ENCODE peak calls at places on chromosomes 7 and 10, in six cellular contexts. One of them, this sample, is unnamed.

GRCh38 chr7:47783456-47784240 is 164.6 kb downstream of the PKD1L1 start:
- DNase-seq in heart right ventricle: no peak
- DNase-seq in GM23338: no peak
- DNase-seq in psoas muscle: no peak
- DNase-seq in GM23248: peak
- DNase-seq in CD8-positive, alpha-beta T cell: no peak
- DNase-seq in this sample: peak

GRCh38 chr10:111084346-111085255 is 7.8 kb downstream of the ADRA2A start:
- DNase-seq in heart right ventricle: no peak
- DNase-seq in GM23338: no peak
- DNase-seq in psoas muscle: no peak
- DNase-seq in GM23248: peak
- DNase-seq in CD8-positive, alpha-beta T cell: no peak
- DNase-seq in this sample: no peak

GRCh38 chr10:91144961-91145360 is 75.5 kb upstream of the PCGF5 start:
- DNase-seq in heart right ventricle: no peak
- DNase-seq in GM23338: no peak
- DNase-seq in psoas muscle: no peak
- DNase-seq in GM23248: peak
- DNase-seq in CD8-positive, alpha-beta T cell: no peak
- DNase-seq in this sample: peak

GRCh38 chr10:63042256-63042655 is 90.9 kb upstream of the NRBF2 start:
- DNase-seq in heart right ventricle: no peak
- DNase-seq in GM23338: no peak
- DNase-seq in psoas muscle: no peak
- DNase-seq in GM23248: no peak
- DNase-seq in CD8-positive, alpha-beta T cell: no peak
- DNase-seq in this sample: no peak

GRCh38 chr7:142770720-142771352 is at the start of gene PRSS2:
- DNase-seq in heart right ventricle: no peak
- DNase-seq in GM23338: no peak
- DNase-seq in psoas muscle: no peak
- DNase-seq in GM23248: no peak
- DNase-seq in CD8-positive, alpha-beta T cell: no peak
- DNase-seq in this sample: no peak

GRCh38 chr7:105205592-105206211 is 183.0 kb downstream of the SRPK2 start:
- DNase-seq in heart right ventricle: no peak
- DNase-seq in GM23338: no peak
- DNase-seq in psoas muscle: no peak
- DNase-seq in GM23248: no peak
- DNase-seq in CD8-positive, alpha-beta T cell: no peak
- DNase-seq in this sample: no peak

GRCh38 chr7:117750612-117751563 is 122.4 kb downstream of the CTTNBP2 start:
- DNase-seq in heart right ventricle: no peak
- DNase-seq in GM23338: peak
- DNase-seq in psoas muscle: no peak
- DNase-seq in GM23248: peak
- DNase-seq in CD8-positive, alpha-beta T cell: no peak
- DNase-seq in this sample: peak

GRCh38 chr7:130899638-130900401 is 165.8 kb upstream of the KLF14 start:
- DNase-seq in heart right ventricle: no peak
- DNase-seq in GM23338: no peak
- DNase-seq in psoas muscle: no peak
- DNase-seq in GM23248: peak
- DNase-seq in CD8-positive, alpha-beta T cell: no peak
- DNase-seq in this sample: no peak

GRCh38 chr10:665579-666091 is 23.8 kb downstream of the DIP2C start:
- DNase-seq in heart right ventricle: peak
- DNase-seq in GM23338: no peak
- DNase-seq in psoas muscle: peak
- DNase-seq in GM23248: no peak
- DNase-seq in CD8-positive, alpha-beta T cell: no peak
- DNase-seq in this sample: peak

GRCh38 chr7:55065079-55065478 is 46.3 kb downstream of the EGFR start:
- DNase-seq in heart right ventricle: no peak
- DNase-seq in GM23338: no peak
- DNase-seq in psoas muscle: peak
- DNase-seq in GM23248: peak
- DNase-seq in CD8-positive, alpha-beta T cell: no peak
- DNase-seq in this sample: peak

GRCh38 chr7:89549768-89550167 is 604.5 kb upstream of the STEAP1 start:
- DNase-seq in heart right ventricle: no peak
- DNase-seq in GM23338: no peak
- DNase-seq in psoas muscle: no peak
- DNase-seq in GM23248: no peak
- DNase-seq in CD8-positive, alpha-beta T cell: no peak
- DNase-seq in this sample: no peak

GRCh38 chr10:125096371-125096770 is 64.0 kb downstream of the CTBP2 start:
- DNase-seq in heart right ventricle: no peak
- DNase-seq in GM23338: no peak
- DNase-seq in psoas muscle: no peak
- DNase-seq in GM23248: no peak
- DNase-seq in CD8-positive, alpha-beta T cell: no peak
- DNase-seq in this sample: no peak

GRCh38 chr7:96720843-96721242 is 11.2 kb upstream of the SEM1 start:
- DNase-seq in heart right ventricle: no peak
- DNase-seq in GM23338: no peak
- DNase-seq in psoas muscle: no peak
- DNase-seq in GM23248: no peak
- DNase-seq in CD8-positive, alpha-beta T cell: no peak
- DNase-seq in this sample: peak

GRCh38 chr10:71486465-71487114 is 89.9 kb downstream of the CDH23 start:
- DNase-seq in heart right ventricle: no peak
- DNase-seq in GM23338: peak
- DNase-seq in psoas muscle: no peak
- DNase-seq in GM23248: peak
- DNase-seq in CD8-positive, alpha-beta T cell: no peak
- DNase-seq in this sample: peak

GRCh38 chr10:76035010-76035727 is 603.7 kb downstream of the LRMDA start:
- DNase-seq in heart right ventricle: no peak
- DNase-seq in GM23338: no peak
- DNase-seq in psoas muscle: no peak
- DNase-seq in GM23248: no peak
- DNase-seq in CD8-positive, alpha-beta T cell: no peak
- DNase-seq in this sample: no peak

GRCh38 chr10:118459642-118460193 is 117.6 kb upstream of the FAM204A start:
- DNase-seq in heart right ventricle: peak
- DNase-seq in GM23338: peak
- DNase-seq in psoas muscle: peak
- DNase-seq in GM23248: peak
- DNase-seq in CD8-positive, alpha-beta T cell: peak
- DNase-seq in this sample: peak

GRCh38 chr7:135775230-135775629 is 26.6 kb upstream of the FAM180A start:
- DNase-seq in heart right ventricle: no peak
- DNase-seq in GM23338: no peak
- DNase-seq in psoas muscle: no peak
- DNase-seq in GM23248: no peak
- DNase-seq in CD8-positive, alpha-beta T cell: no peak
- DNase-seq in this sample: no peak

GRCh38 chr7:114409750-114410149 is 4.9 kb upstream of the FOXP2 start:
- DNase-seq in heart right ventricle: no peak
- DNase-seq in GM23338: no peak
- DNase-seq in psoas muscle: no peak
- DNase-seq in GM23248: peak
- DNase-seq in CD8-positive, alpha-beta T cell: no peak
- DNase-seq in this sample: peak

GRCh38 chr7:85682819-85683218 is 496.0 kb upstream of the SEMA3D start:
- DNase-seq in heart right ventricle: no peak
- DNase-seq in GM23338: no peak
- DNase-seq in psoas muscle: no peak
- DNase-seq in GM23248: peak
- DNase-seq in CD8-positive, alpha-beta T cell: no peak
- DNase-seq in this sample: peak

GRCh38 chr10:78171633-78172032 is 138.0 kb downstream of the RPS24 start:
- DNase-seq in heart right ventricle: no peak
- DNase-seq in GM23338: peak
- DNase-seq in psoas muscle: no peak
- DNase-seq in GM23248: no peak
- DNase-seq in CD8-positive, alpha-beta T cell: no peak
- DNase-seq in this sample: no peak

GRCh38 chr7:147196476-147196875 is 1079.9 kb downstream of the CNTNAP2 start:
- DNase-seq in heart right ventricle: no peak
- DNase-seq in GM23338: no peak
- DNase-seq in psoas muscle: no peak
- DNase-seq in GM23248: no peak
- DNase-seq in CD8-positive, alpha-beta T cell: no peak
- DNase-seq in this sample: no peak

GRCh38 chr10:92894081-92894480 is 45.8 kb downstream of the EXOC6 start:
- DNase-seq in heart right ventricle: no peak
- DNase-seq in GM23338: no peak
- DNase-seq in psoas muscle: no peak
- DNase-seq in GM23248: no peak
- DNase-seq in CD8-positive, alpha-beta T cell: no peak
- DNase-seq in this sample: no peak

GRCh38 chr10:20622522-20623270 is 274.4 kb downstream of the NEBL start:
- DNase-seq in heart right ventricle: no peak
- DNase-seq in GM23338: no peak
- DNase-seq in psoas muscle: no peak
- DNase-seq in GM23248: peak
- DNase-seq in CD8-positive, alpha-beta T cell: no peak
- DNase-seq in this sample: peak

GRCh38 chr7:66847879-66848810 is 72.9 kb upstream of the TMEM248 start:
- DNase-seq in heart right ventricle: no peak
- DNase-seq in GM23338: peak
- DNase-seq in psoas muscle: no peak
- DNase-seq in GM23248: peak
- DNase-seq in CD8-positive, alpha-beta T cell: no peak
- DNase-seq in this sample: peak

GRCh38 chr10:56604624-56605023 is 243.6 kb upstream of the ZWINT start:
- DNase-seq in heart right ventricle: no peak
- DNase-seq in GM23338: no peak
- DNase-seq in psoas muscle: no peak
- DNase-seq in GM23248: no peak
- DNase-seq in CD8-positive, alpha-beta T cell: no peak
- DNase-seq in this sample: no peak

GRCh38 chr10:60281792-60282353 is 107.8 kb downstream of the ANK3 start:
- DNase-seq in heart right ventricle: no peak
- DNase-seq in GM23338: no peak
- DNase-seq in psoas muscle: no peak
- DNase-seq in GM23248: no peak
- DNase-seq in CD8-positive, alpha-beta T cell: no peak
- DNase-seq in this sample: peak

GRCh38 chr10:71201921-71202713 is 10.3 kb upstream of the UNC5B start:
- DNase-seq in heart right ventricle: no peak
- DNase-seq in GM23338: no peak
- DNase-seq in psoas muscle: no peak
- DNase-seq in GM23248: no peak
- DNase-seq in CD8-positive, alpha-beta T cell: no peak
- DNase-seq in this sample: no peak

GRCh38 chr7:107041097-107041496 is 3.4 kb upstream of the PRKAR2B start:
- DNase-seq in heart right ventricle: no peak
- DNase-seq in GM23338: no peak
- DNase-seq in psoas muscle: no peak
- DNase-seq in GM23248: no peak
- DNase-seq in CD8-positive, alpha-beta T cell: no peak
- DNase-seq in this sample: no peak
- H3K4me3 ChIP-seq in heart right ventricle: no peak
- H3K4me3 ChIP-seq in GM23338: no peak
- H3K4me3 ChIP-seq in psoas muscle: no peak
- H3K4me3 ChIP-seq in GM23248: no peak
- H3K4me3 ChIP-seq in CD8-positive, alpha-beta T cell: no peak
- H3K4me3 ChIP-seq in this sample: no peak

DNA sequence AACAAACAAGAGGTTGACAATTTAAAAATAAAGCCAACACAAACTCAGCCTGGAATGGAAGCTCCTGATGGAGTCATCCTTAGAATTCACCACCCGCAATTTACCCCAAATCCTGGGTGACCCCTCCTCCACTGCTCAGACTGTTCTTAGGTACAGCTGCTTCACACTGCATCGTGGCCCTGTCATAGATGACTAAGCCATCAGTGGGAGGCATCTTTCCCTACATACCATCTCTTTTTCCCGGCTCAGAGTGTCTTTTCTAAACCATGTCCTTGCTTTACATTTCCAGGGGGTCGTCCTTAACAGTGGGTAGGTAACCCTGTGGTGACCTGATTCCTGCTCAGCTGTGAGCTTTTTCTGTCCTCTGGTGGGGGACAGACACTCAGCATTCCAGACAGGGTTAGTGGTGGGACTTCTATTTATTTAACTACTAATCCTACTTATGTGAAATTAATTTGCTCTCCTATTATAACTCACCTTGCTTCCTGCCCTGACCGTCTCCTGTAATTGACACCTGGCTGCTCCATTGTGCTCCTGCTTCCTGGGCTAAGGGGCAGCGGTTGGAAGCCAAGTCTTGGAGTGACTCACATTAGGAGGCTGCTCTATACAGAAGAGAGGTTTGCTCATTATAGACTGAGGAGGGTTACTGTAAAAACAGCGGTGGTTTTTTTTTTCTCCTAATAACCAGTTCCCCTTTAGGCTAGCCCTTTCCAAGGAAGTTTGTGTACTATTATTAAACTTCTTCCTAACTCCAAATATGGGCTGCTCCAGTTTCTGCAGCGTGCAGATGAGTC is 40.6 kb downstream of the PYROXD2 start:
- DNase-seq in heart right ventricle: no peak
- DNase-seq in GM23338: no peak
- DNase-seq in psoas muscle: no peak
- DNase-seq in GM23248: peak
- DNase-seq in CD8-positive, alpha-beta T cell: no peak
- DNase-seq in this sample: peak
- H3K4me3 ChIP-seq in heart right ventricle: no peak
- H3K4me3 ChIP-seq in GM23338: no peak
- H3K4me3 ChIP-seq in psoas muscle: no peak
- H3K4me3 ChIP-seq in GM23248: peak
- H3K4me3 ChIP-seq in CD8-positive, alpha-beta T cell: no peak
- H3K4me3 ChIP-seq in this sample: no peak

DNA sequence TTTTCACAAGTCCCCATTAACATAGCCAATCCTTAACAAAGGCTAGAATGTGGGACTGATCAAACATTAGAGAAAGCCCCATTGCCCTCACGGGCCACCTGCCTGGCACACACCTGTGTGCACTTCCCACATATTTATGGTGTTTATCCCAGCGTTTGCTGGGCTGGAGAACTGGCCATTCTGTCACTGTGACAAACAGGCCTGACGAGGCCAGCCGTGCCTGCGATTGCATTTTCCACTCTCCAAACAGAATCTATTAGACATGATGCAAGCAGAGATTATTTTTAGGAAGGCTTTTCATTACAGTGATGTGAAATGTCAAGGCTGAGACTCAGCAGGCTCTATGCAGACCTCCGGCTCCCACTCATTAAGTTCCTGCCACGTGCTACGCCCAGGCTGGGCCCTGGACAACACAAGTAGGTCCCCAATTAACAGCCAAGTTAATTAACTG is 20.4 kb downstream of the PTPRN2 start:
- DNase-seq in heart right ventricle: no peak
- DNase-seq in GM23338: peak
- DNase-seq in psoas muscle: no peak
- DNase-seq in GM23248: no peak
- DNase-seq in CD8-positive, alpha-beta T cell: no peak
- DNase-seq in this sample: no peak
- H3K4me3 ChIP-seq in heart right ventricle: no peak
- H3K4me3 ChIP-seq in GM23338: no peak
- H3K4me3 ChIP-seq in psoas muscle: no peak
- H3K4me3 ChIP-seq in GM23248: no peak
- H3K4me3 ChIP-seq in CD8-positive, alpha-beta T cell: no peak
- H3K4me3 ChIP-seq in this sample: no peak

GRCh38 chr7:16803881-16804673 is 722 bp downstream of the AGR2 start:
- DNase-seq in heart right ventricle: no peak
- DNase-seq in GM23338: no peak
- DNase-seq in psoas muscle: no peak
- DNase-seq in GM23248: no peak
- DNase-seq in CD8-positive, alpha-beta T cell: no peak
- DNase-seq in this sample: peak
- H3K4me3 ChIP-seq in heart right ventricle: no peak
- H3K4me3 ChIP-seq in GM23338: no peak
- H3K4me3 ChIP-seq in psoas muscle: no peak
- H3K4me3 ChIP-seq in GM23248: no peak
- H3K4me3 ChIP-seq in CD8-positive, alpha-beta T cell: no peak
- H3K4me3 ChIP-seq in this sample: no peak

GRCh38 chr10:126569513-126570447 is 100.7 kb downstream of the C10orf90 start:
- DNase-seq in heart right ventricle: no peak
- DNase-seq in GM23338: no peak
- DNase-seq in psoas muscle: no peak
- DNase-seq in GM23248: peak
- DNase-seq in CD8-positive, alpha-beta T cell: no peak
- DNase-seq in this sample: peak
- H3K4me3 ChIP-seq in heart right ventricle: no peak
- H3K4me3 ChIP-seq in GM23338: no peak
- H3K4me3 ChIP-seq in psoas muscle: no peak
- H3K4me3 ChIP-seq in GM23248: peak
- H3K4me3 ChIP-seq in CD8-positive, alpha-beta T cell: no peak
- H3K4me3 ChIP-seq in this sample: no peak